ENCODE peak calls at places on chromosomes 16 and 17, in four cellular contexts. One of them, this sample, is unnamed. For H3K4me1, the result is how much of the 10 kb centered on the place peaks cover.

GRCh38 chr16:27826081-27826892 is 237.2 kb downstream of the GSG1L start:
- DNase-seq in esophagus muscularis mucosa: no peak
- DNase-seq in H9: no peak
- DNase-seq in esophagus squamous epithelium: no peak
- DNase-seq in this sample: no peak

GRCh38 chr16:65469116-65469515 is 347.3 kb upstream of the CDH11 start:
- DNase-seq in esophagus squamous epithelium: no peak
- DNase-seq in H9: no peak
- DNase-seq in esophagus muscularis mucosa: peak
- DNase-seq in this sample: no peak

GRCh38 chr16:67694611-67695010 is 24.5 kb downstream of the GFOD2 start:
- DNase-seq in esophagus muscularis mucosa: no peak
- DNase-seq in esophagus squamous epithelium: no peak
- DNase-seq in H9: no peak
- DNase-seq in this sample: no peak

GRCh38 chr17:45973099-45973838 is 25.8 kb upstream of the STH start:
- DNase-seq in esophagus muscularis mucosa: no peak
- DNase-seq in H9: no peak
- DNase-seq in esophagus squamous epithelium: no peak
- DNase-seq in this sample: no peak

GRCh38 chr16:49826515-49826914 is 29.4 kb downstream of the ZNF423 start:
- DNase-seq in esophagus muscularis mucosa: no peak
- DNase-seq in esophagus squamous epithelium: no peak
- DNase-seq in H9: no peak
- DNase-seq in this sample: no peak

GRCh38 chr17:2058521-2059124 is 3.7 kb downstream of the HIC1 start:
- DNase-seq in esophagus muscularis mucosa: peak
- DNase-seq in H9: peak
- DNase-seq in esophagus squamous epithelium: no peak
- DNase-seq in this sample: peak

GRCh38 chr17:3799181-3799627 is 1.8 kb downstream of the ITGAE start:
- DNase-seq in H9: peak
- DNase-seq in esophagus muscularis mucosa: no peak
- DNase-seq in esophagus squamous epithelium: no peak
- DNase-seq in this sample: no peak

GRCh38 chr17:10657866-10658265 is 757 bp upstream of the MYH3 start:
- DNase-seq in H9: no peak
- DNase-seq in esophagus muscularis mucosa: no peak
- DNase-seq in esophagus squamous epithelium: no peak
- DNase-seq in this sample: no peak

GRCh38 chr16:9527976-9528375 is 436.5 kb downstream of the HAPSTR1 start:
- DNase-seq in H9: no peak
- DNase-seq in esophagus muscularis mucosa: no peak
- DNase-seq in esophagus squamous epithelium: no peak
- DNase-seq in this sample: no peak

GRCh38 chr17:180380-181212 is 854 bp downstream of the DOC2B start:
- DNase-seq in esophagus squamous epithelium: no peak
- DNase-seq in H9: no peak
- DNase-seq in esophagus muscularis mucosa: no peak
- DNase-seq in this sample: no peak

GRCh38 chr17:78128616-78129384 is at the start of gene TMC6:
- DNase-seq in H9: peak
- DNase-seq in esophagus squamous epithelium: no peak
- DNase-seq in esophagus muscularis mucosa: no peak
- DNase-seq in this sample: peak

GRCh38 chr17:30519707-30520106 is 42.5 kb downstream of the GOSR1 start:
- DNase-seq in esophagus muscularis mucosa: no peak
- DNase-seq in H9: no peak
- DNase-seq in esophagus squamous epithelium: no peak
- DNase-seq in this sample: no peak

DNA sequence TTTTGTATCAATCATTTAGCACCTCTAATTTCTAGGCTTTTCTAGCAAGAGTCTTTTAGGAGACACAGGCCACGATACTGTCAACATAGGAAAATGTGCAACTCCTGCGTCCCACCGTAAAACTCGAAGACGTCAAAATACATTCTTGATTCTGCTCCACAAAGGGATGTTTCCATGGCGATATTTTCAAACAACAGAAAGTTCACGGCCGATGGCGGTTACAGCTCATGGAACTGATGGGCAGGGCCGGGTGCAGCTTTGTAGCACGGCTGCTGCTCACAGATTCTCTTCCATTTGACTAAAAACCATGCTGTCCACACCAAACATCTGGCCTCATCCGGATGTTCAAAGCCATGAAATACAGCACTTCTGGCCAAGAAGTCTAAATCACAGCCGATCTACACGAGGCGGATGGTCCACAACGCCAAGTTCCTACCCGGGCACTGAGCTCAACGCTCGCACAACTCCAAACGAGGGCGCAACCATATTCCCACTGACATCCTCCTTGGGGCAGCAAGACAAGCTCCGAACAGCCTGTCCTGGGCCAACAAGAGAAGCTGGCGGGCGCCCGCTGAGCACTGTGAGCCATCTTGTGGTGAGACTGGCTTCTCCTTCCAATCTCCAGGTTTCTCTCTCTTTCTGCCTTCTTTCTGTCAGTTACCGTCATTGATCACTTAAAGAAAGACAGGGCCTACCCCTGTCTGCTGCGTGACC is 79.8 kb downstream of the ZNF778 start:
- DNase-seq in esophagus muscularis mucosa: no peak
- DNase-seq in esophagus squamous epithelium: no peak
- DNase-seq in H9: no peak
- DNase-seq in this sample: no peak
- H3K4me1 ChIP-seq in esophagus muscularis mucosa: half or more
- H3K4me1 ChIP-seq in esophagus squamous epithelium: under half
- H3K4me1 ChIP-seq in H9: under half
- H3K4me1 ChIP-seq in this sample: under half

DNA sequence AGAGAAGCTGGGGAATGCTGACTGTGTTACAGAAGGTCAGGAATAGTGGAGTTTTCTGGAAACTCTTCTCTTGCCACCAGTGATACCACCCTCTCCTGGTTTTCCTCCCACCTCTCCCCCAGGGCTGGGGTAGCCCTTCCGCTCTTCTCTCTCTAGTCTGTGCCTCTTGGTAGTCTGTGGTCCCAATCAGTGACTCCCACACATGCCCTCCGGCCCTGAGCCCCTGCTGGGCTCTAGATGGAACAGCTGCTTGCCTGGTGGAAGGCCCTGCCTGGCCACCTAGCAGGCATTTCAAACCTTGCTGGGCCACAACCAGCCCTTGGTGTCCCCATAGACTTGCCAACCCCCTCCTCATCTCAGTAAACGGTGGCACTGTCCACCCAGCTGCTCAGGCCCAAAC is 15.2 kb upstream of the MTSS2 start:
- DNase-seq in esophagus squamous epithelium: no peak
- DNase-seq in H9: no peak
- DNase-seq in esophagus muscularis mucosa: no peak
- DNase-seq in this sample: no peak
- H3K4me1 ChIP-seq in esophagus squamous epithelium: half or more
- H3K4me1 ChIP-seq in H9: under half
- H3K4me1 ChIP-seq in esophagus muscularis mucosa: half or more
- H3K4me1 ChIP-seq in this sample: under half

GRCh38 chr17:40348562-40349476 is 15.7 kb downstream of the GJD3 start:
- DNase-seq in esophagus squamous epithelium: no peak
- DNase-seq in H9: no peak
- DNase-seq in esophagus muscularis mucosa: no peak
- DNase-seq in this sample: no peak

GRCh38 chr17:40348136-40348504 is 16.4 kb downstream of the GJD3 start:
- DNase-seq in H9: peak
- DNase-seq in esophagus squamous epithelium: no peak
- DNase-seq in esophagus muscularis mucosa: no peak
- DNase-seq in this sample: no peak

GRCh38 chr17:40346768-40347154 is 17.8 kb downstream of the GJD3 start:
- DNase-seq in H9: no peak
- DNase-seq in esophagus squamous epithelium: no peak
- DNase-seq in esophagus muscularis mucosa: no peak
- DNase-seq in this sample: no peak

GRCh38 chr17:40346061-40346767 is 18.3 kb downstream of the GJD3 start:
- DNase-seq in esophagus muscularis mucosa: no peak
- DNase-seq in H9: peak
- DNase-seq in esophagus squamous epithelium: no peak
- DNase-seq in this sample: no peak

GRCh38 chr17:40347319-40348135 is 17.0 kb downstream of the GJD3 start:
- DNase-seq in H9: peak
- DNase-seq in esophagus muscularis mucosa: no peak
- DNase-seq in esophagus squamous epithelium: no peak
- DNase-seq in this sample: no peak
- H3K4me1 ChIP-seq in H9: under half
- H3K4me1 ChIP-seq in esophagus muscularis mucosa: half or more
- H3K4me1 ChIP-seq in esophagus squamous epithelium: half or more
- H3K4me1 ChIP-seq in this sample: under half

GRCh38 chr17:63917646-63918045 is 993 bp downstream of the GH1 start:
- DNase-seq in esophagus squamous epithelium: no peak
- DNase-seq in H9: peak
- DNase-seq in esophagus muscularis mucosa: no peak
- DNase-seq in this sample: no peak
- H3K4me1 ChIP-seq in esophagus squamous epithelium: under half
- H3K4me1 ChIP-seq in H9: under half
- H3K4me1 ChIP-seq in esophagus muscularis mucosa: under half
- H3K4me1 ChIP-seq in this sample: half or more

GRCh38 chr17:82703036-82703745 is 4.7 kb upstream of the RAB40B start:
- DNase-seq in H9: no peak
- DNase-seq in esophagus muscularis mucosa: no peak
- DNase-seq in esophagus squamous epithelium: no peak
- DNase-seq in this sample: peak
- H3K4me1 ChIP-seq in H9: under half
- H3K4me1 ChIP-seq in esophagus muscularis mucosa: under half
- H3K4me1 ChIP-seq in esophagus squamous epithelium: under half
- H3K4me1 ChIP-seq in this sample: under half

DNA sequence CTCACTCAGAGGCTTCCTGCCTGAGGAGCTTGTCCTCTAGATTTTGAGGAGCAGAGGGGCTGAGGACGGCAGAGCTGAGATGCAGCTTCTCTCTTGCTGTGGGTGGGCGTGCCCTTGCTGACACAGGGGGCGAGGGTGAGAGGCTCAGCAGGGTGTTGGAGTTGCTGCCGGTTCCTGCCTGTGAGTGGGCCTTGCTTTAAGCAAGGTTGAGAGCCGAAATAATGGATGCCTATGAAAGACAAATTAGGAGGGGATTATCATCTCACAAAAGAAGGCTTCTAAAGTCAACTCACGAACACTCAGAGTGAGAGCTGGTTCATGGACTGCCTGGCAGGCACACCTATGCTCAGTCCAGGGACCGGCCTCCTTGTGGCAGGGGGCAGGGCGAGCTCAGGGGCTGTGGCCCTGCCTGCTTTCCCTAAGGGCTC is 215.6 kb downstream of the MSI2 start:
- DNase-seq in esophagus muscularis mucosa: no peak
- DNase-seq in esophagus squamous epithelium: no peak
- DNase-seq in H9: peak
- DNase-seq in this sample: no peak
- H3K4me1 ChIP-seq in esophagus muscularis mucosa: under half
- H3K4me1 ChIP-seq in esophagus squamous epithelium: under half
- H3K4me1 ChIP-seq in H9: under half
- H3K4me1 ChIP-seq in this sample: half or more

GRCh38 chr16:14001521-14001920 is 69.6 kb upstream of the MRTFB start:
- DNase-seq in esophagus squamous epithelium: no peak
- DNase-seq in H9: no peak
- DNase-seq in esophagus muscularis mucosa: no peak
- DNase-seq in this sample: no peak
- H3K4me1 ChIP-seq in esophagus squamous epithelium: under half
- H3K4me1 ChIP-seq in H9: under half
- H3K4me1 ChIP-seq in esophagus muscularis mucosa: under half
- H3K4me1 ChIP-seq in this sample: under half

GRCh38 chr16:70156207-70156978 is 17.2 kb upstream of the CLEC18C start:
- DNase-seq in esophagus muscularis mucosa: peak
- DNase-seq in H9: no peak
- DNase-seq in esophagus squamous epithelium: no peak
- DNase-seq in this sample: no peak
- H3K4me1 ChIP-seq in esophagus muscularis mucosa: under half
- H3K4me1 ChIP-seq in H9: under half
- H3K4me1 ChIP-seq in esophagus squamous epithelium: under half
- H3K4me1 ChIP-seq in this sample: under half

DNA sequence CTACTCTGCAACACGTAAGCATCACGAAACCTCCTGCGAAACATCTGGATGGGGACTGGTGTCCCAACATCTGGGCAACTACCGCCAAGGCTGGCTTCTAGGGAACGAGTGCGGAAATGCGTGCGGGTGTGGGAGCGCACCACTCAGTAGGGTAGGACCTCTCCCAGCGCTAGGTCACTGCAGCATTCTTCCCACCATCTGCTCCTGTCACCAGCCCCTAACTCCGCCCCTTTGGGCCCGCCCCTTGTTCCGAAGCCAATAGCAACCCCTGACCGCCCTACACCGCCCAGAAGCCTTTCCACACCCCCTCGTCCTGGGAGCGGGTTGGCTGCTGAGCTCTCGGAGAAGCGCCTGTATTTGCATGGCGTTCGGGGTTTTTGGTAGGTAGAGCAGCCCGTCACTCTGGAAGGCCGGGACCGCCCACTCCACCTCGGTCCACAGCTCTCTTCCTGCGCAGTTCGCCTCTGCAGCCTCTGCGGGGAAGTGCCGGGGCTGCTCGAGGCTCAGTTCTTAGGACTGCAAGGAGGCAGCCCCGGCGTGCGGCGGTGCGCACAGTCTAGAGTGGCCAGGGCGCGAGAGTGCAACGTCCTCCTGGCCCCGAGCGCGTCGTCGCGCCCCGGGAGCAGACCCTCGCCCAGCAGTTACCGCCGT is at the start of gene HS3ST3B1:
- DNase-seq in H9: peak
- DNase-seq in esophagus squamous epithelium: peak
- DNase-seq in esophagus muscularis mucosa: peak
- DNase-seq in this sample: peak
- H3K4me1 ChIP-seq in H9: under half
- H3K4me1 ChIP-seq in esophagus squamous epithelium: under half
- H3K4me1 ChIP-seq in esophagus muscularis mucosa: half or more
- H3K4me1 ChIP-seq in this sample: under half